ENCODE peak calls at places on chromosomes 2 and 18, in nine cellular contexts. O, S, H, N, B, C, R, W and E are unnamed samples.

GRCh38 chr2:219720956-219721355 is 93.5 kb downstream of the SLC4A3 start:
- DNase-seq in S (no peak), B (no peak), W (no peak), H (no peak), R (no peak), N (no peak), C (no peak), O (no peak), E (no peak)

GRCh38 chr2:123415678-123416077 is 609.4 kb upstream of the CNTNAP5 start:
- DNase-seq in N (no peak), W (no peak), O (no peak), R (no peak), S (no peak), B (no peak), H (no peak), C (no peak), E (no peak)

GRCh38 chr2:130985206-130985779 is 108.0 kb downstream of the FAM168B start:
- DNase-seq in O (no peak), N (no peak), S (no peak), C (no peak), W (no peak), R (no peak), B (no peak), H (no peak), E (no peak)

GRCh38 chr18:61546598-61546997 is 213.4 kb downstream of the CDH20 start:
- DNase-seq in W (peak; percentile 73), N (no peak), R (peak; percentile 77), B (peak; percentile 73), H (no peak), S (no peak), C (no peak), O (no peak), E (peak; percentile 82)

GRCh38 chr2:30780776-30781330 is 26.4 kb downstream of the CAPN13 start:
- DNase-seq in H (no peak), B (no peak), N (no peak), C (no peak), O (no peak), S (no peak), R (no peak), W (no peak), E (no peak)

GRCh38 chr2:42752299-42752698 is 11.6 kb downstream of the OXER1 start:
- DNase-seq in C (peak; percentile 74), N (no peak), R (no peak), W (no peak), O (no peak), B (no peak), S (no peak), H (no peak), E (no peak)

GRCh38 chr18:2893676-2894075 is 46.9 kb downstream of the EMILIN2 start:
- DNase-seq in N (no peak), O (no peak), S (no peak), R (no peak), C (no peak), W (no peak), B (no peak), H (no peak), E (no peak)

GRCh38 chr2:206616141-206616540 is 26.1 kb upstream of the FAM237A start:
- DNase-seq in C (no peak), N (no peak), H (no peak), O (no peak), S (no peak), B (no peak), W (no peak), R (no peak), E (no peak)

GRCh38 chr2:40367652-40368051 is 84.2 kb downstream of the SLC8A1 start:
- DNase-seq in W (peak; percentile 51), B (peak; percentile 81), R (peak; percentile 27), S (no peak), H (no peak), O (no peak), N (no peak), C (no peak), E (peak; percentile 66)

DNA sequence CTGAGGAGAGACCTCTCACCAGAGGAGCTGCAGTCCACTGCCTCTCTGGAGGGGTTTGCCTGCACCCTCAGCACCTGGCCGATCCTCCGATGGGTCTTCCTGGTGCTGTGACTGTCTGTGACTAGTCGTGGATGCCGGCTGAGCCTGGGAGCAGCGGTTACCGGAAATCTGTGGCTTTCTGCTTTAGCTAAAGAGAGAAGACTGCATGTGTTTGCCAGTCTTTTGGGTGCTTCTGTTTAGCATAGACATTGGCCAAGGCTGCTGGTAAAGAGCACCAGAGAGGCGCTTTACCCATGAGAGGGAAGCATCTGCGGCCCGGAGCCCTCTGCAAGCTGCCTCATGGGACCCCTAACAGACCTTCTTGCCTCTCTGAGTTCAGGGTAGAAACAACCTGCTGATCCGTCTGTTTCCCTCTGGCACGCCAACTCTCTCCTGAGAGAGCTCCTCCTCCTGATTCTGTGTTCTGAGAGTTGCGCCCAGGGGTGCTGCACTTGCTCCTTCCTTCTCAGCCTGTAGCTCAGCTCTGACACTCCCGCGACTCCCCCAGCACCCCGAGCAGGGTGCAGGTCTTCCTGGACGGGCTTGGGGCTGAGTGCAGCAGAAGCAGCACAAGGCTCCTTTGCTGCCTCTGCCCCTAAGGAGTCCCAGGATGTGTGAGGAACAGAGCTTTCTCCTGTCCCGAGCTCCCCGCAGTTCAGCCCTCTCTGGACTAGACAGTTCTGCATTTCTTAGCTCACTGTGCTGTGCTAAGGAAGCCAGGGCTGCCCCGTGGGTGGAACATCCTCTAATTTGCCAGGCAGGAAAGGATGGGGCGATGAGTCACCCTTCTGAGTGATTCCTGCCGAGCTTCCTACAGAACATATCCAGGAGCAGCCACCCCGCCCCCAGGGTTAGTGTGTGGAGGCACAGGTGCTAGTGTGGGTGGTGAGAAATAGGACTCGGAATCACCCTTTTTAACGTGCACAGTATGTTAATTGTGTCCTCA is 203.2 kb downstream of the SH3RF3 start:
- DNase-seq in S (peak; percentile 16), N (peak; percentile 84), W (peak; percentile 93), O (no peak), H (peak; percentile 41), B (peak; percentile 95), R (peak; percentile 95), C (peak; percentile 40), E (peak; percentile 98)
- H3K4me3 ChIP-seq in S (no peak overlapping the region), N (no peak overlapping the region), W (peak overlapping the region; percentile 44), O (no peak overlapping the region), H (no peak overlapping the region), B (no peak overlapping the region), R (peak overlapping the region; percentile 24), C (no peak overlapping the region), E (no peak overlapping the region)

GRCh38 chr2:195649629-195650190 is 7.3 kb upstream of the SLC39A10 start:
- DNase-seq in H (no peak), R (no peak), N (no peak), O (no peak), S (no peak), W (no peak), B (no peak), C (peak; percentile 53), E (no peak)
- H3K4me3 ChIP-seq in H (no peak overlapping the region), R (no peak overlapping the region), N (no peak overlapping the region), O (no peak overlapping the region), S (no peak overlapping the region), W (no peak overlapping the region), B (no peak overlapping the region), C (peak overlapping the region; percentile 55), E (no peak overlapping the region)

GRCh38 chr2:8663997-8664396 is 17.9 kb upstream of the ID2 start:
- DNase-seq in N (no peak), C (no peak), W (no peak), S (no peak), O (no peak), R (no peak), B (no peak), H (no peak), E (no peak)
- H3K4me3 ChIP-seq in N (no peak overlapping the region), C (no peak overlapping the region), W (no peak overlapping the region), S (no peak overlapping the region), O (no peak overlapping the region), R (no peak overlapping the region), B (no peak overlapping the region), H (no peak overlapping the region), E (no peak overlapping the region)

GRCh38 chr2:128315122-128315828 is 3.4 kb downstream of the HS6ST1 start:
- DNase-seq in N (no peak), W (no peak), C (peak; percentile 1), B (no peak), R (no peak), H (peak; percentile 7), S (no peak), O (no peak), E (no peak)
- H3K4me3 ChIP-seq in N (no peak overlapping the region), W (no peak overlapping the region), C (no peak overlapping the region), B (no peak overlapping the region), R (peak overlapping the region; percentile 7), H (peak overlapping the region; percentile 56), S (no peak overlapping the region), O (no peak overlapping the region), E (peak overlapping the region; percentile 78)